ENCODE peak calls at places on chromosomes 1 and 21, in eight cellular contexts. One of them, this sample, is unnamed.

GRCh38 chr1:109989656-109990653 is 5.4 kb downstream of the AHCYL1 start:
- DNase-seq in stimulated activated CD8-positive, alpha-beta memory T cell treated with anti-CD3 and anti-CD28 coated beads, Interleukin-2, amount 100 ng/mL, for 1 hour: no peak
- DNase-seq in Jurkat, Clone E6-1: no peak
- DNase-seq in left colon: no peak
- DNase-seq in progenitor cell of endocrine pancreas: no peak
- DNase-seq in tibial artery: no peak
- DNase-seq in heart right ventricle: no peak
- DNase-seq in activated T-cell treated with anti-CD3 and anti-CD28 coated beads for 1 hour: no peak
- DNase-seq in this sample: no peak

GRCh38 chr1:181099152-181100014 is 10.9 kb downstream of the IER5 start:
- DNase-seq in activated T-cell treated with anti-CD3 and anti-CD28 coated beads for 1 hour: no peak
- DNase-seq in progenitor cell of endocrine pancreas: no peak
- DNase-seq in stimulated activated CD8-positive, alpha-beta memory T cell treated with anti-CD3 and anti-CD28 coated beads, Interleukin-2, amount 100 ng/mL, for 1 hour: no peak
- DNase-seq in left colon: no peak
- DNase-seq in tibial artery: no peak
- DNase-seq in heart right ventricle: no peak
- DNase-seq in Jurkat, Clone E6-1: no peak
- DNase-seq in this sample: peak

GRCh38 chr1:1624443-1625403 is 7.2 kb upstream of the MMP23B start:
- DNase-seq in progenitor cell of endocrine pancreas: no peak
- DNase-seq in left colon: peak
- DNase-seq in tibial artery: no peak
- DNase-seq in activated T-cell treated with anti-CD3 and anti-CD28 coated beads for 1 hour: no peak
- DNase-seq in heart right ventricle: peak
- DNase-seq in Jurkat, Clone E6-1: no peak
- DNase-seq in stimulated activated CD8-positive, alpha-beta memory T cell treated with anti-CD3 and anti-CD28 coated beads, Interleukin-2, amount 100 ng/mL, for 1 hour: no peak
- DNase-seq in this sample: no peak

GRCh38 chr21:16578912-16579311 is 849.1 kb downstream of the USP25 start:
- DNase-seq in left colon: no peak
- DNase-seq in Jurkat, Clone E6-1: no peak
- DNase-seq in stimulated activated CD8-positive, alpha-beta memory T cell treated with anti-CD3 and anti-CD28 coated beads, Interleukin-2, amount 100 ng/mL, for 1 hour: no peak
- DNase-seq in tibial artery: no peak
- DNase-seq in progenitor cell of endocrine pancreas: no peak
- DNase-seq in activated T-cell treated with anti-CD3 and anti-CD28 coated beads for 1 hour: no peak
- DNase-seq in heart right ventricle: no peak
- DNase-seq in this sample: no peak

GRCh38 chr21:28333455-28334108 is 659.1 kb downstream of the LTN1 start:
- DNase-seq in tibial artery: no peak
- DNase-seq in heart right ventricle: no peak
- DNase-seq in stimulated activated CD8-positive, alpha-beta memory T cell treated with anti-CD3 and anti-CD28 coated beads, Interleukin-2, amount 100 ng/mL, for 1 hour: no peak
- DNase-seq in progenitor cell of endocrine pancreas: no peak
- DNase-seq in Jurkat, Clone E6-1: no peak
- DNase-seq in left colon: no peak
- DNase-seq in activated T-cell treated with anti-CD3 and anti-CD28 coated beads for 1 hour: no peak
- DNase-seq in this sample: peak

GRCh38 chr1:248828845-248829244 is 3.1 kb upstream of the SH3BP5L start:
- DNase-seq in progenitor cell of endocrine pancreas: no peak
- DNase-seq in activated T-cell treated with anti-CD3 and anti-CD28 coated beads for 1 hour: no peak
- DNase-seq in stimulated activated CD8-positive, alpha-beta memory T cell treated with anti-CD3 and anti-CD28 coated beads, Interleukin-2, amount 100 ng/mL, for 1 hour: no peak
- DNase-seq in tibial artery: no peak
- DNase-seq in heart right ventricle: no peak
- DNase-seq in Jurkat, Clone E6-1: no peak
- DNase-seq in left colon: no peak
- DNase-seq in this sample: peak

GRCh38 chr1:232820431-232820830 is 15.2 kb downstream of the MAP10 start:
- DNase-seq in activated T-cell treated with anti-CD3 and anti-CD28 coated beads for 1 hour: no peak
- DNase-seq in progenitor cell of endocrine pancreas: no peak
- DNase-seq in stimulated activated CD8-positive, alpha-beta memory T cell treated with anti-CD3 and anti-CD28 coated beads, Interleukin-2, amount 100 ng/mL, for 1 hour: no peak
- DNase-seq in left colon: no peak
- DNase-seq in tibial artery: no peak
- DNase-seq in heart right ventricle: no peak
- DNase-seq in Jurkat, Clone E6-1: no peak
- DNase-seq in this sample: no peak

GRCh38 chr1:220511183-220511582 is 16.8 kb upstream of the MARK1 start:
- DNase-seq in heart right ventricle: no peak
- DNase-seq in progenitor cell of endocrine pancreas: no peak
- DNase-seq in activated T-cell treated with anti-CD3 and anti-CD28 coated beads for 1 hour: no peak
- DNase-seq in stimulated activated CD8-positive, alpha-beta memory T cell treated with anti-CD3 and anti-CD28 coated beads, Interleukin-2, amount 100 ng/mL, for 1 hour: no peak
- DNase-seq in Jurkat, Clone E6-1: no peak
- DNase-seq in tibial artery: no peak
- DNase-seq in left colon: no peak
- DNase-seq in this sample: peak

GRCh38 chr1:15723631-15724246 is 12.3 kb upstream of the SLC25A34 start:
- DNase-seq in heart right ventricle: no peak
- DNase-seq in progenitor cell of endocrine pancreas: no peak
- DNase-seq in left colon: no peak
- DNase-seq in tibial artery: no peak
- DNase-seq in activated T-cell treated with anti-CD3 and anti-CD28 coated beads for 1 hour: no peak
- DNase-seq in stimulated activated CD8-positive, alpha-beta memory T cell treated with anti-CD3 and anti-CD28 coated beads, Interleukin-2, amount 100 ng/mL, for 1 hour: no peak
- DNase-seq in Jurkat, Clone E6-1: no peak
- DNase-seq in this sample: no peak

GRCh38 chr1:30048905-30049304 is 674.5 kb downstream of the MATN1 start:
- DNase-seq in Jurkat, Clone E6-1: no peak
- DNase-seq in stimulated activated CD8-positive, alpha-beta memory T cell treated with anti-CD3 and anti-CD28 coated beads, Interleukin-2, amount 100 ng/mL, for 1 hour: no peak
- DNase-seq in left colon: no peak
- DNase-seq in heart right ventricle: no peak
- DNase-seq in activated T-cell treated with anti-CD3 and anti-CD28 coated beads for 1 hour: no peak
- DNase-seq in progenitor cell of endocrine pancreas: no peak
- DNase-seq in tibial artery: no peak
- DNase-seq in this sample: no peak

GRCh38 chr21:26814374-26814773 is 30.8 kb downstream of the ADAMTS1 start:
- DNase-seq in progenitor cell of endocrine pancreas: no peak
- DNase-seq in tibial artery: no peak
- DNase-seq in stimulated activated CD8-positive, alpha-beta memory T cell treated with anti-CD3 and anti-CD28 coated beads, Interleukin-2, amount 100 ng/mL, for 1 hour: no peak
- DNase-seq in left colon: no peak
- DNase-seq in heart right ventricle: no peak
- DNase-seq in Jurkat, Clone E6-1: no peak
- DNase-seq in activated T-cell treated with anti-CD3 and anti-CD28 coated beads for 1 hour: no peak
- DNase-seq in this sample: no peak

GRCh38 chr1:86156571-86157455 is at the start of gene COL24A1:
- DNase-seq in stimulated activated CD8-positive, alpha-beta memory T cell treated with anti-CD3 and anti-CD28 coated beads, Interleukin-2, amount 100 ng/mL, for 1 hour: no peak
- DNase-seq in activated T-cell treated with anti-CD3 and anti-CD28 coated beads for 1 hour: no peak
- DNase-seq in heart right ventricle: peak
- DNase-seq in tibial artery: peak
- DNase-seq in left colon: peak
- DNase-seq in progenitor cell of endocrine pancreas: peak
- DNase-seq in Jurkat, Clone E6-1: no peak
- DNase-seq in this sample: peak

GRCh38 chr1:21305900-21306189 is 15.6 kb upstream of the ECE1 start:
- DNase-seq in left colon: no peak
- DNase-seq in heart right ventricle: no peak
- DNase-seq in tibial artery: no peak
- DNase-seq in Jurkat, Clone E6-1: no peak
- DNase-seq in progenitor cell of endocrine pancreas: no peak
- DNase-seq in activated T-cell treated with anti-CD3 and anti-CD28 coated beads for 1 hour: no peak
- DNase-seq in stimulated activated CD8-positive, alpha-beta memory T cell treated with anti-CD3 and anti-CD28 coated beads, Interleukin-2, amount 100 ng/mL, for 1 hour: no peak
- DNase-seq in this sample: no peak

GRCh38 chr1:172380441-172381244 is 39.8 kb upstream of the C1orf105 start:
- DNase-seq in heart right ventricle: no peak
- DNase-seq in stimulated activated CD8-positive, alpha-beta memory T cell treated with anti-CD3 and anti-CD28 coated beads, Interleukin-2, amount 100 ng/mL, for 1 hour: no peak
- DNase-seq in activated T-cell treated with anti-CD3 and anti-CD28 coated beads for 1 hour: no peak
- DNase-seq in left colon: no peak
- DNase-seq in progenitor cell of endocrine pancreas: no peak
- DNase-seq in Jurkat, Clone E6-1: peak
- DNase-seq in tibial artery: no peak
- DNase-seq in this sample: no peak

GRCh38 chr1:56824956-56825355 is 5.8 kb upstream of the FYB2 start:
- DNase-seq in left colon: no peak
- DNase-seq in tibial artery: no peak
- DNase-seq in Jurkat, Clone E6-1: no peak
- DNase-seq in stimulated activated CD8-positive, alpha-beta memory T cell treated with anti-CD3 and anti-CD28 coated beads, Interleukin-2, amount 100 ng/mL, for 1 hour: no peak
- DNase-seq in progenitor cell of endocrine pancreas: no peak
- DNase-seq in activated T-cell treated with anti-CD3 and anti-CD28 coated beads for 1 hour: no peak
- DNase-seq in heart right ventricle: no peak
- DNase-seq in this sample: no peak

This sample was measured in M059J.